ENCODE peak calls at places on chromosome 21, in eight cellular contexts. F, O, X, U, H, V, K and B are unnamed samples.

GRCh38 chr21:37582613-37583012 is 216.0 kb downstream of the DYRK1A start:
- DNase-seq in F (no peak), V (peak; percentile 39), U (no peak), K (peak; percentile 29), X (peak; percentile 54), H (peak; percentile 29), O (peak; percentile 54), B (no peak)

GRCh38 chr21:43573921-43574320 is 85.4 kb downstream of the HSF2BP start:
- DNase-seq in K (no peak), O (no peak), H (no peak), F (no peak), U (no peak), V (no peak), X (no peak), B (no peak)

GRCh38 chr21:8991968-8992621 is 1529.3 kb upstream of the TPTE start:
- DNase-seq in U (no peak), O (no peak), V (no peak), X (peak; percentile 52), F (no peak), K (no peak), H (no peak), B (no peak)

GRCh38 chr21:37006521-37007291 is at the start of gene RIPPLY3:
- DNase-seq in X (peak; percentile 28), U (no peak), H (no peak), V (no peak), K (no peak), F (no peak), O (peak; percentile 50), B (no peak)

GRCh38 chr21:33135925-33136324 is 66.0 kb downstream of the OLIG1 start:
- DNase-seq in X (no peak), H (no peak), F (no peak), K (no peak), V (no peak), O (no peak), U (no peak), B (no peak)

GRCh38 chr21:14403681-14404318 is 20.9 kb upstream of the HSPA13 start:
- DNase-seq in H (no peak), K (peak; percentile 45), V (no peak), F (no peak), U (no peak), X (peak; percentile 23), O (peak; percentile 47), B (no peak)

GRCh38 chr21:14900058-14900457 is 164.7 kb downstream of the NRIP1 start:
- DNase-seq in H (no peak), V (no peak), U (no peak), K (no peak), F (no peak), O (no peak), X (peak; percentile 81), B (no peak)

GRCh38 chr21:17454315-17455027 is 58.4 kb upstream of the CXADR start:
- DNase-seq in X (peak; percentile 90), H (peak; percentile 44), U (no peak), K (peak; percentile 70), V (no peak), F (peak; percentile 83), O (peak; percentile 74), B (no peak)

GRCh38 chr21:34276711-34277425 is 86.9 kb upstream of the KCNE2 start:
- DNase-seq in H (no peak), O (no peak), X (peak; percentile 5), F (no peak), U (no peak), K (no peak), V (no peak), B (no peak)

GRCh38 chr21:33268736-33269441 is 2.7 kb downstream of the IL10RB start:
- DNase-seq in H (no peak), V (no peak), F (peak; percentile 99), K (peak; percentile 81), X (no peak), O (peak; percentile 79), U (no peak), B (no peak)

GRCh38 chr21:46051379-46051770 is 46.5 kb upstream of the COL6A2 start:
- DNase-seq in X (no peak), K (no peak), U (no peak), F (no peak), V (no peak), O (no peak), H (no peak), B (peak; percentile 74)

GRCh38 chr21:46049890-46050650 is 47.8 kb upstream of the COL6A2 start:
- DNase-seq in V (no peak), K (no peak), U (no peak), H (no peak), F (no peak), X (no peak), O (no peak), B (peak; percentile 90)

GRCh38 chr21:46048926-46049889 is 48.7 kb upstream of the COL6A2 start:
- DNase-seq in F (no peak), X (peak; percentile 100), U (no peak), H (peak; percentile 100), K (no peak), V (peak; percentile 91), O (peak; percentile 80), B (peak; percentile 99)

GRCh38 chr21:46051821-46052675 is 45.9 kb upstream of the COL6A2 start:
- DNase-seq in F (no peak), X (no peak), K (no peak), H (no peak), O (no peak), U (no peak), V (no peak), B (peak; percentile 88)

DNA sequence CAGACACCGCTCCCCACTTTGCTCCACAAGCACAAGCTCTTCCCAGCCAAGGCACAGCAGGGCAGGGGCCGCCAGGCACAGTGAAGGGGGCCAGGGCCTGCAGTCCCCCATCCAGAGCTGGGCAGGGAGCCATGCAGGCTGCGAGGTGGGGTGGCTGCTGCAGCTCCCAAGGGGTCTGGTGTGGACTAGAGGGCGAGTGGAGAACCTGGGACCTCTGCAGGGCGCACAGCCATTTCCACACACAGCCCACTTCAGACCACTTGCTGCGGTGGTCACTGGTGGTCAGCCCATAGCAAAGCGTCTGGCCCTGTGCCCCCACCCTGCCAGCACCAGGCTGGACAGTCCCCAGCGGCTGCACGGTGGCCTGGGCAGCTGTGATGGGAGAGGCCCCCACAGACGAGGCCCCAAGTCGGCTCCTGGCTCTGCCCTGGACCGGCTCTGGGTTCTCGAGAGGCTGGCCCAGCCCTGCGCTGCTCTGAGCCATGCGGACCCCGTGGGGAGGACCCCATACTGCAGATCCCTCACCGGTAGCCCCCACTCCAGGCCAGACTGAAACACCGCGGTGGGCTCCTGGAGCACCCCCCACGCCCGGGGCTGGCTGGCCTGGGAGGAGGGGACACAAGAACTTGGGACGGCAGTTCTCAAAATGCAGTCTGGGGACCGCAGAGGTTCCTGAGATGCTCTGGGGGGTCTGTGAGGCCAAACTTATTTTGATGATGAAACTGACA is 47.1 kb upstream of the COL6A2 start:
- DNase-seq in F (no peak), K (no peak), U (no peak), H (no peak), V (no peak), O (no peak), X (no peak), B (peak; percentile 87)
- H3K27ac ChIP-seq in F (no peak overlapping the region), K (no peak overlapping the region), U (peak overlapping the region; percentile 37), H (no peak overlapping the region), V (no peak overlapping the region), O (no peak overlapping the region), X (peak overlapping the region; percentile 94), B (peak overlapping the region; percentile 95)

GRCh38 chr21:25313891-25314646 is 293.2 kb downstream of the MRPL39 start:
- DNase-seq in H (peak; percentile 20), K (no peak), X (peak; percentile 42), V (no peak), F (no peak), U (no peak), O (no peak), B (no peak)
- TF ChIP-seq CTCF in H (peak; percentile 59), K (peak; percentile 33), X (peak; percentile 44), V (no peak), F (no peak), U (no peak), O (peak; percentile 38), B (no peak)

GRCh38 chr21:41781047-41781405 is 14.2 kb upstream of the RIPK4 start:
- DNase-seq in H (no peak), X (no peak), O (no peak), U (no peak), V (no peak), K (no peak), F (no peak), B (no peak)

GRCh38 chr21:41777934-41778815 is 11.3 kb upstream of the RIPK4 start:
- DNase-seq in X (peak; percentile 80), V (peak; percentile 84), H (peak; percentile 30), O (peak; percentile 92), K (peak; percentile 28), U (peak; percentile 69), F (peak; percentile 87), B (no peak)

GRCh38 chr21:41780337-41781046 is 13.6 kb upstream of the RIPK4 start:
- DNase-seq in O (no peak), F (no peak), V (no peak), H (no peak), U (no peak), X (no peak), K (no peak), B (no peak)

GRCh38 chr21:41778974-41779600 is 12.2 kb upstream of the RIPK4 start:
- DNase-seq in U (no peak), O (no peak), H (no peak), X (no peak), K (no peak), F (no peak), V (no peak), B (no peak)

GRCh38 chr21:41779659-41780058 is 12.8 kb upstream of the RIPK4 start:
- DNase-seq in V (no peak), X (no peak), F (no peak), H (no peak), O (no peak), U (no peak), K (no peak), B (no peak)
- H3K4me3 ChIP-seq in V (no peak overlapping the region), X (no peak overlapping the region), F (peak overlapping the region; percentile 9), H (no peak overlapping the region), O (no peak overlapping the region), U (no peak overlapping the region), K (no peak overlapping the region), B (no peak overlapping the region)

GRCh38 chr21:41242238-41242829 is 74.3 kb upstream of the FAM3B start:
- DNase-seq in X (no peak), K (no peak), F (no peak), H (no peak), V (no peak), U (no peak), O (no peak), B (no peak)
- H3K27ac ChIP-seq in X (no peak overlapping the region), K (no peak overlapping the region), F (no peak overlapping the region), H (no peak overlapping the region), V (no peak overlapping the region), U (no peak overlapping the region), O (no peak overlapping the region), B (no peak overlapping the region)

GRCh38 chr21:35412231-35412630 is 363.1 kb upstream of the RUNX1 start:
- DNase-seq in X (no peak), U (no peak), F (no peak), H (no peak), V (no peak), O (no peak), K (no peak), B (no peak)

GRCh38 chr21:35410656-35411055 is 361.6 kb upstream of the RUNX1 start:
- DNase-seq in V (no peak), X (no peak), U (no peak), O (no peak), H (no peak), F (no peak), K (no peak), B (no peak)

GRCh38 chr21:35408401-35408800 is 359.3 kb upstream of the RUNX1 start:
- DNase-seq in O (no peak), H (no peak), F (no peak), X (peak; percentile 53), K (no peak), U (no peak), V (no peak), B (no peak)

GRCh38 chr21:35411434-35411833 is 362.3 kb upstream of the RUNX1 start:
- DNase-seq in U (no peak), O (no peak), K (no peak), H (no peak), X (no peak), F (no peak), V (no peak), B (no peak)

GRCh38 chr21:35410123-35410522 is 361.0 kb upstream of the RUNX1 start:
- DNase-seq in O (no peak), X (no peak), V (no peak), U (no peak), K (no peak), F (no peak), H (no peak), B (no peak)
- TF ChIP-seq CTCF in O (no peak), X (no peak), V (no peak), U (no peak), K (no peak), F (no peak), H (no peak), B (no peak)